ENCODE peak calls at places on chromosomes 13 and 19, in five cellular contexts. H is CD8-positive, alpha-beta T cell; V is ovary; E is AG04450; N is astrocyte of the cerebellum. Q is an unnamed sample.

GRCh38 chr19:16627194-16627927 is 643 bp downstream of the MED26 start:
- DNase-seq in V (peak; percentile 19), H (peak; percentile 6), N (no peak), E (no peak), Q (no peak)

GRCh38 chr13:110123041-110123809 is 183.7 kb downstream of the COL4A1 start:
- DNase-seq in N (no peak), V (no peak), E (no peak), H (no peak), Q (no peak)

GRCh38 chr13:70714993-70715392 is 606.7 kb upstream of the KLHL1 start:
- DNase-seq in E (no peak), H (no peak), V (no peak), N (no peak), Q (no peak)

GRCh38 chr13:51564252-51564651 is 20.0 kb upstream of the WDFY2 start:
- DNase-seq in V (no peak), N (no peak), E (no peak), H (no peak), Q (no peak)

GRCh38 chr19:47641891-47642485 is 33.1 kb downstream of the BICRA start:
- DNase-seq in E (no peak), H (no peak), V (no peak), N (no peak), Q (no peak)

GRCh38 chr13:44842158-44842557 is 147.1 kb downstream of the NUFIP1 start:
- DNase-seq in E (no peak), N (no peak), V (no peak), H (no peak), Q (no peak)

GRCh38 chr13:107258599-107259187 is 690.8 kb upstream of the ARGLU1 start:
- DNase-seq in E (peak; percentile 78), V (no peak), H (no peak), N (no peak), Q (no peak)

GRCh38 chr13:33230178-33230881 is 55.2 kb downstream of the STARD13 start:
- DNase-seq in N (no peak), V (no peak), E (no peak), H (no peak), Q (no peak)

GRCh38 chr19:43731854-43732253 is 16.0 kb downstream of the IRGC start:
- DNase-seq in V (no peak), H (no peak), N (peak; percentile 18), E (no peak), Q (no peak)

GRCh38 chr19:42028304-42029216 is 34.5 kb upstream of the ATP1A3 start:
- DNase-seq in N (no peak), V (no peak), E (no peak), H (no peak), Q (no peak)

GRCh38 chr19:18741124-18741493 is 50.0 kb downstream of the COMP start:
- DNase-seq in H (no peak), V (no peak), N (no peak), E (no peak), Q (no peak)

GRCh38 chr13:22839554-22840286 is 341.1 kb upstream of the SGCG start:
- DNase-seq in H (no peak), N (no peak), V (no peak), E (no peak), Q (no peak)

GRCh38 chr13:98300956-98301641 is 124.0 kb upstream of the RNF113B start:
- DNase-seq in V (no peak), E (peak; percentile 52), H (no peak), N (peak; percentile 75), Q (no peak)

GRCh38 chr13:95858286-95859075 is 181.5 kb downstream of the DNAJC3 start:
- DNase-seq in H (no peak), V (no peak), E (no peak), N (peak; percentile 80), Q (no peak)

GRCh38 chr19:858284-858683 is 1.2 kb upstream of the CFD start:
- DNase-seq in N (no peak), E (no peak), H (no peak), V (no peak), Q (no peak)

GRCh38 chr19:56155124-56155687 is 14.1 kb downstream of the ZNF444 start:
- DNase-seq in N (no peak), H (no peak), E (no peak), V (no peak), Q (no peak)

GRCh38 chr13:46389985-46390384 is 2.9 kb upstream of the RUBCNL start:
- DNase-seq in E (no peak), N (no peak), V (no peak), H (no peak), Q (peak; percentile 43)

DNA sequence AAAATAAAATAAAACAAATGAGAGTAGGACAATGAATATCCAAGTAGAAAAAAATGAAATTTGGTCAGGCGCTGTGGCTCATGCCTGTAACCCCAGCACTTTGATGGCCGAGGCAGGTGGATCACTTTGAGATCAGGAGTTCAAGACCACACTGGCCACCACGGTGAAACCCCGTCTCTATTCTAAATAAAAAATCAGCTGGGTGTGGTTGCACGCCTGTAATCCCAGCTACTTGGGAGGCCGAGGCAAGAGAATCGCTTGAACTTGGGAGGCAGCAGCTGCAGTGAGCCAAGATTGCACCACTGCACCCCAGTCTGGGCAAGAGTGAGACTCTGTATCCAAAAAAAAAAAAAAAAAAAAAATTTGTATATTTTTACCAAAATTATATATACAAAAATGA is 18.2 kb upstream of the ZMYM5 start:
- DNase-seq in E (no peak), H (no peak), V (no peak), N (no peak), Q (no peak)
- H3K4me3 ChIP-seq in E (no peak overlapping the region), H (no peak overlapping the region), V (no peak overlapping the region), N (no peak overlapping the region), Q (no peak overlapping the region)

DNA sequence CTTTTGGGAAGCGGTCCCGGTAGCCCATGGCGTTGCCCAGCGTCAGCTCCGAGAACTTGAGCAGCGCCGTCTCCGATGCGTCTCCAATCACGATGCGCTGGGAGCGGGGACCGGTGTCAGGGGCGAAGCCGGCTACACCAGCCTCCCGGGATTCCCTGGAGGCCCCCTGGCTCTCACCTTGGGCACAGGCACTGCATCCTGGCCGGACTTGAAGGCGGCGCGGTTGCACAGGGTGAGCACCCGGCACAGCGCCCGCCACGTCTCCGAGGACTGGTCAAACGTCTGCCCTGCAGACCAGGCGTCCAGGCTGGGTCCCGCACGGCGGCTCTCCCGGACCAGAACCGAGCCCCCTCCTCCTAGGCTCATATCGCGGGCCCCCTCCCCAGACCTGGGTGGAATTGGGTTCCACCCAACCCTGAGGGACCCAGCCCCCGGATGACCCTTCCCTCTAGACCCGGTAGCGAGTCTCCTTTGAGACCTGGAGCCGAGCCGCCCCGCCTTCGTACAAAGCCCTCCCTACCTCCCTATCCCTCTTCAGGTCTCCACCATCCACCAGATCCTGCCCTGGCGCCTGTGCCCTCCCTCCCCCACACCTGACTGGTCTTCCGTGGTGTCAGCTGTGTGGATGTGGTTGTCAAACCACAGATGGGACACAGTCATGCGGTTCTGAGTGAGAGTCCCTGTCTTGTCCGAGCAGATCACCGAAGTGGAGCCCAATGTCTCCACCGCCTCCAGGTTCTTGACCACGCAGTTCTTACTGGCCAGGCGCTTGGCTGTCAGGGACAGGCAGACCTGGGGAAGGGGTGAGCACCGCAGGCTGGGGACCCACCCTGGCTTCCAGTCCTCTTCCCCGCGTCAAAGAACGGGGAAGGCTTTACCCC is 4.8 kb downstream of the ATP4A start:
- DNase-seq in H (no peak), V (no peak), E (no peak), N (no peak), Q (no peak)
- H3K4me3 ChIP-seq in H (peak overlapping the region; percentile 39), V (no peak overlapping the region), E (peak overlapping the region; percentile 55), N (peak overlapping the region; percentile 36), Q (peak overlapping the region; percentile 39)

GRCh38 chr13:99690426-99691189 is 189.3 kb downstream of the TM9SF2 start:
- DNase-seq in E (no peak), V (no peak), N (no peak), H (no peak), Q (no peak)
- H3K4me3 ChIP-seq in E (no peak overlapping the region), V (no peak overlapping the region), N (no peak overlapping the region), H (no peak overlapping the region), Q (no peak overlapping the region)

GRCh38 chr19:20565321-20566018 is at the start of gene ZNF737:
- DNase-seq in N (peak; percentile 85), E (peak; percentile 91), H (peak; percentile 89), V (peak; percentile 97), Q (peak; percentile 85)
- H3K4me3 ChIP-seq in N (peak within 1 kb of the TSS; percentile 62), E (peak within 1 kb of the TSS; percentile 78), H (peak within 1 kb of the TSS; percentile 80), V (peak within 1 kb of the TSS; percentile 80), Q (peak within 1 kb of the TSS; percentile 77)

DNA sequence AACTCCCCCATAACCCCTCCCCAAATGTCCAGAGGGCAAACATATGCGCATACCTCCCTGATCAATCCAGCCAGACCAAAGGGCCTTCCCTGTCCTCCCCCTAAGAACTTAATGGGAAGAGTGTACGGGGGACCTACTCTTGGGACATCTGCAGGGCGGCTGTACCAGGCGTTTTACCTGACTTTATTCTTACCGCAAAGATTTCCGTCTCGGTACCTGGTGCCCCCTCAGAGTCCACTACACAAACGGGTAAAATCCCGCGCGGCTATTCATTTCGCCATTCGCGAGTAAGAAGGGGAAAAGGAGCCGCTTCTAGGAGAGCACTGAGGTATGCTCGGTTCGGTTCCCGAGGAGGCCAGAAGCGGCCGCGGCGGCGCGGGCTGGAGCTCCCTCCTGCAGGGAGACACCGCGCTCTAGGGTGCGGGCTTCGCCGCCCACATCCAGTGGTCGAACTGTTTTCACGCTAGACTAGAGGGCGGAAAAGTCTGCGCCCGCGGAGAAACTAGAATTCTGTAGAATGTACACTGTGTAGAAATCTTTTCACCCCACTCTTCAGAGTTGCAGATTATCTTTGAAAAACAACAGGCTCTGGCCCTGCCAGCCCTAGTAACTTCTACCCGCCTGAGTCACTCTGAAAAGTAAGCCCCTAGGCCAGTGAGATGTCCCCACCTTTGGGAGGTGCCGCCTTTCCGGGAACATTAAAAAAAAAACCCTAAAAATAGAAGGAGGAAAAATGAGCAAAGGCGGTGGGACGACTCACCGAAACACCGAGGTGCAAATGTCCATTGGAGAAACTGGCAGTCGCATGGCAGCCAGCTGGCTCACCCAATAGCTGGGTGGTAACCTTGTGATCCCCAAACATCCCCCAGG is 3.8 kb upstream of the TSHZ3 start:
- DNase-seq in V (peak; percentile 45), H (no peak), E (no peak), N (no peak), Q (no peak)
- H3K4me3 ChIP-seq in V (no peak overlapping the region), H (no peak overlapping the region), E (peak overlapping the region; percentile 88), N (peak overlapping the region; percentile 77), Q (no peak overlapping the region)

GRCh38 chr13:52969373-52969772 is 59.2 kb upstream of the OLFM4 start:
- DNase-seq in V (no peak), N (no peak), H (no peak), E (no peak), Q (no peak)
- H3K4me3 ChIP-seq in V (no peak overlapping the region), N (no peak overlapping the region), H (no peak overlapping the region), E (no peak overlapping the region), Q (no peak overlapping the region)

GRCh38 chr13:100508391-100508790 is 80.2 kb downstream of the GGACT start:
- DNase-seq in V (no peak), N (no peak), E (no peak), H (no peak), Q (no peak)
- H3K4me3 ChIP-seq in V (no peak overlapping the region), N (no peak overlapping the region), E (no peak overlapping the region), H (no peak overlapping the region), Q (no peak overlapping the region)